ENCODE peak calls at places on chromosomes 4 and X, in nine cellular contexts. One of them, this sample, is unnamed.

GRCh38 chrX:118177708-118178107 is 61.1 kb upstream of the KLHL13 start:
- DNase-seq in renal cortical epithelial cell: peak
- DNase-seq in NCI-H1092: no peak
- DNase-seq in memory B cell: no peak
- DNase-seq in adrenal gland: no peak
- DNase-seq in progenitor cell of endocrine pancreas: no peak
- DNase-seq in astrocyte of the hippocampus: no peak
- DNase-seq in RPMI7951: no peak
- DNase-seq in mesenchymal stem cell: no peak
- DNase-seq in this sample: no peak

GRCh38 chr4:1216076-1216614 is 32.8 kb downstream of the CTBP1 start:
- DNase-seq in memory B cell: no peak
- DNase-seq in adrenal gland: no peak
- DNase-seq in mesenchymal stem cell: no peak
- DNase-seq in astrocyte of the hippocampus: no peak
- DNase-seq in NCI-H1092: no peak
- DNase-seq in RPMI7951: no peak
- DNase-seq in progenitor cell of endocrine pancreas: no peak
- DNase-seq in renal cortical epithelial cell: no peak
- DNase-seq in this sample: no peak

GRCh38 chr4:153409924-153410501 is 56.1 kb upstream of the TMEM131L start:
- DNase-seq in mesenchymal stem cell: no peak
- DNase-seq in RPMI7951: no peak
- DNase-seq in renal cortical epithelial cell: no peak
- DNase-seq in adrenal gland: no peak
- DNase-seq in astrocyte of the hippocampus: peak
- DNase-seq in progenitor cell of endocrine pancreas: no peak
- DNase-seq in memory B cell: no peak
- DNase-seq in NCI-H1092: no peak
- DNase-seq in this sample: no peak

GRCh38 chrX:2635366-2635765 is 55.7 kb upstream of the CD99 start:
- DNase-seq in adrenal gland: no peak
- DNase-seq in mesenchymal stem cell: no peak
- DNase-seq in astrocyte of the hippocampus: peak
- DNase-seq in progenitor cell of endocrine pancreas: no peak
- DNase-seq in memory B cell: no peak
- DNase-seq in NCI-H1092: no peak
- DNase-seq in RPMI7951: no peak
- DNase-seq in renal cortical epithelial cell: no peak
- DNase-seq in this sample: no peak

GRCh38 chr4:107740950-107741701 is 21.1 kb upstream of the PAPSS1 start:
- DNase-seq in adrenal gland: peak
- DNase-seq in NCI-H1092: no peak
- DNase-seq in progenitor cell of endocrine pancreas: no peak
- DNase-seq in memory B cell: no peak
- DNase-seq in RPMI7951: peak
- DNase-seq in mesenchymal stem cell: peak
- DNase-seq in renal cortical epithelial cell: no peak
- DNase-seq in astrocyte of the hippocampus: peak
- DNase-seq in this sample: no peak

GRCh38 chr4:182604161-182604591 is 313.0 kb downstream of the DCTD start:
- DNase-seq in astrocyte of the hippocampus: peak
- DNase-seq in NCI-H1092: peak
- DNase-seq in memory B cell: no peak
- DNase-seq in mesenchymal stem cell: peak
- DNase-seq in RPMI7951: no peak
- DNase-seq in progenitor cell of endocrine pancreas: no peak
- DNase-seq in adrenal gland: no peak
- DNase-seq in renal cortical epithelial cell: no peak
- DNase-seq in this sample: no peak

GRCh38 chrX:150935466-150935865 is 37.0 kb upstream of the CD99L2 start:
- DNase-seq in RPMI7951: peak
- DNase-seq in astrocyte of the hippocampus: peak
- DNase-seq in mesenchymal stem cell: no peak
- DNase-seq in memory B cell: no peak
- DNase-seq in renal cortical epithelial cell: peak
- DNase-seq in adrenal gland: peak
- DNase-seq in NCI-H1092: no peak
- DNase-seq in progenitor cell of endocrine pancreas: no peak
- DNase-seq in this sample: no peak

GRCh38 chr4:173370130-173370476 is 651 bp upstream of the SAP30 start:
- DNase-seq in progenitor cell of endocrine pancreas: no peak
- DNase-seq in NCI-H1092: no peak
- DNase-seq in astrocyte of the hippocampus: no peak
- DNase-seq in adrenal gland: peak
- DNase-seq in RPMI7951: no peak
- DNase-seq in renal cortical epithelial cell: no peak
- DNase-seq in mesenchymal stem cell: no peak
- DNase-seq in memory B cell: no peak
- DNase-seq in this sample: no peak

GRCh38 chr4:175891863-175892262 is 79.8 kb upstream of the GPM6A start:
- DNase-seq in progenitor cell of endocrine pancreas: no peak
- DNase-seq in NCI-H1092: no peak
- DNase-seq in memory B cell: no peak
- DNase-seq in astrocyte of the hippocampus: peak
- DNase-seq in adrenal gland: no peak
- DNase-seq in mesenchymal stem cell: peak
- DNase-seq in renal cortical epithelial cell: peak
- DNase-seq in RPMI7951: no peak
- DNase-seq in this sample: no peak

GRCh38 chr4:97656034-97656720 is 487.1 kb downstream of the STPG2 start:
- DNase-seq in NCI-H1092: no peak
- DNase-seq in progenitor cell of endocrine pancreas: no peak
- DNase-seq in adrenal gland: peak
- DNase-seq in mesenchymal stem cell: peak
- DNase-seq in RPMI7951: peak
- DNase-seq in renal cortical epithelial cell: peak
- DNase-seq in memory B cell: no peak
- DNase-seq in astrocyte of the hippocampus: peak
- DNase-seq in this sample: no peak

GRCh38 chr4:11628093-11628725 is 199.5 kb upstream of the HS3ST1 start:
- DNase-seq in adrenal gland: no peak
- DNase-seq in progenitor cell of endocrine pancreas: no peak
- DNase-seq in memory B cell: no peak
- DNase-seq in NCI-H1092: no peak
- DNase-seq in mesenchymal stem cell: peak
- DNase-seq in astrocyte of the hippocampus: peak
- DNase-seq in renal cortical epithelial cell: peak
- DNase-seq in RPMI7951: no peak
- DNase-seq in this sample: no peak

GRCh38 chr4:80173387-80173786 is 23.9 kb upstream of the PRDM8 start:
- DNase-seq in astrocyte of the hippocampus: peak
- DNase-seq in progenitor cell of endocrine pancreas: no peak
- DNase-seq in renal cortical epithelial cell: peak
- DNase-seq in mesenchymal stem cell: no peak
- DNase-seq in RPMI7951: peak
- DNase-seq in memory B cell: peak
- DNase-seq in NCI-H1092: no peak
- DNase-seq in adrenal gland: no peak
- DNase-seq in this sample: no peak

GRCh38 chr4:164956766-164957643 is 20.5 kb downstream of the TRIM61 start:
- DNase-seq in NCI-H1092: no peak
- DNase-seq in progenitor cell of endocrine pancreas: peak
- DNase-seq in memory B cell: peak
- DNase-seq in adrenal gland: peak
- DNase-seq in astrocyte of the hippocampus: peak
- DNase-seq in renal cortical epithelial cell: peak
- DNase-seq in RPMI7951: peak
- DNase-seq in mesenchymal stem cell: peak
- DNase-seq in this sample: peak

GRCh38 chr4:152434011-152434410 is 101.9 kb downstream of the FBXW7 start:
- DNase-seq in progenitor cell of endocrine pancreas: no peak
- DNase-seq in renal cortical epithelial cell: no peak
- DNase-seq in RPMI7951: no peak
- DNase-seq in memory B cell: no peak
- DNase-seq in NCI-H1092: no peak
- DNase-seq in adrenal gland: no peak
- DNase-seq in mesenchymal stem cell: no peak
- DNase-seq in astrocyte of the hippocampus: no peak
- DNase-seq in this sample: no peak

GRCh38 chr4:153281476-153281875 is 63.0 kb upstream of the MND1 start:
- DNase-seq in progenitor cell of endocrine pancreas: no peak
- DNase-seq in renal cortical epithelial cell: no peak
- DNase-seq in NCI-H1092: no peak
- DNase-seq in mesenchymal stem cell: no peak
- DNase-seq in adrenal gland: no peak
- DNase-seq in RPMI7951: no peak
- DNase-seq in memory B cell: no peak
- DNase-seq in astrocyte of the hippocampus: no peak
- DNase-seq in this sample: no peak

GRCh38 chr4:183400035-183400434 is 44.4 kb upstream of the CDKN2AIP start:
- DNase-seq in RPMI7951: no peak
- DNase-seq in astrocyte of the hippocampus: no peak
- DNase-seq in mesenchymal stem cell: no peak
- DNase-seq in progenitor cell of endocrine pancreas: no peak
- DNase-seq in memory B cell: no peak
- DNase-seq in renal cortical epithelial cell: no peak
- DNase-seq in adrenal gland: no peak
- DNase-seq in NCI-H1092: no peak
- DNase-seq in this sample: no peak

GRCh38 chr4:103374773-103375172 is 176.6 kb upstream of the CENPE start:
- DNase-seq in astrocyte of the hippocampus: no peak
- DNase-seq in RPMI7951: no peak
- DNase-seq in memory B cell: no peak
- DNase-seq in progenitor cell of endocrine pancreas: no peak
- DNase-seq in renal cortical epithelial cell: no peak
- DNase-seq in mesenchymal stem cell: no peak
- DNase-seq in NCI-H1092: no peak
- DNase-seq in adrenal gland: no peak
- DNase-seq in this sample: no peak

GRCh38 chr4:151012836-151013235 is 2.2 kb downstream of the LRBA start:
- DNase-seq in NCI-H1092: no peak
- DNase-seq in astrocyte of the hippocampus: peak
- DNase-seq in adrenal gland: no peak
- DNase-seq in renal cortical epithelial cell: peak
- DNase-seq in RPMI7951: no peak
- DNase-seq in mesenchymal stem cell: no peak
- DNase-seq in progenitor cell of endocrine pancreas: no peak
- DNase-seq in memory B cell: no peak
- DNase-seq in this sample: no peak

GRCh38 chrX:150767475-150768131 is 74.4 kb downstream of the MTMR1 start:
- DNase-seq in adrenal gland: no peak
- DNase-seq in NCI-H1092: no peak
- DNase-seq in memory B cell: no peak
- DNase-seq in renal cortical epithelial cell: peak
- DNase-seq in progenitor cell of endocrine pancreas: no peak
- DNase-seq in RPMI7951: peak
- DNase-seq in astrocyte of the hippocampus: peak
- DNase-seq in mesenchymal stem cell: peak
- DNase-seq in this sample: no peak

GRCh38 chr4:33930497-33930896 is 2313.8 kb downstream of the ARAP2 start:
- DNase-seq in mesenchymal stem cell: no peak
- DNase-seq in progenitor cell of endocrine pancreas: no peak
- DNase-seq in NCI-H1092: no peak
- DNase-seq in renal cortical epithelial cell: no peak
- DNase-seq in adrenal gland: no peak
- DNase-seq in memory B cell: no peak
- DNase-seq in RPMI7951: peak
- DNase-seq in astrocyte of the hippocampus: peak
- DNase-seq in this sample: no peak

GRCh38 chrX:74242050-74242449 is 61.9 kb upstream of the ZCCHC13 start:
- DNase-seq in progenitor cell of endocrine pancreas: no peak
- DNase-seq in adrenal gland: no peak
- DNase-seq in renal cortical epithelial cell: peak
- DNase-seq in mesenchymal stem cell: peak
- DNase-seq in NCI-H1092: no peak
- DNase-seq in astrocyte of the hippocampus: peak
- DNase-seq in RPMI7951: peak
- DNase-seq in memory B cell: no peak
- DNase-seq in this sample: no peak

GRCh38 chr4:170114636-170115035 is 24.9 kb upstream of the AADAT start:
- DNase-seq in astrocyte of the hippocampus: no peak
- DNase-seq in adrenal gland: no peak
- DNase-seq in mesenchymal stem cell: no peak
- DNase-seq in memory B cell: no peak
- DNase-seq in NCI-H1092: no peak
- DNase-seq in RPMI7951: no peak
- DNase-seq in progenitor cell of endocrine pancreas: no peak
- DNase-seq in renal cortical epithelial cell: no peak
- DNase-seq in this sample: no peak

GRCh38 chrX:128106630-128107029 is 54.4 kb upstream of the ACTRT1 start:
- DNase-seq in adrenal gland: no peak
- DNase-seq in RPMI7951: no peak
- DNase-seq in memory B cell: no peak
- DNase-seq in astrocyte of the hippocampus: no peak
- DNase-seq in renal cortical epithelial cell: peak
- DNase-seq in progenitor cell of endocrine pancreas: no peak
- DNase-seq in NCI-H1092: peak
- DNase-seq in mesenchymal stem cell: peak
- DNase-seq in this sample: no peak

GRCh38 chrX:136397001-136397400 is 90.7 kb upstream of the BRS3 start:
- DNase-seq in progenitor cell of endocrine pancreas: no peak
- DNase-seq in astrocyte of the hippocampus: no peak
- DNase-seq in memory B cell: no peak
- DNase-seq in renal cortical epithelial cell: peak
- DNase-seq in adrenal gland: no peak
- DNase-seq in RPMI7951: no peak
- DNase-seq in mesenchymal stem cell: peak
- DNase-seq in NCI-H1092: no peak
- DNase-seq in this sample: no peak

GRCh38 chr4:60611762-60612496 is 588.2 kb upstream of the ADGRL3 start:
- DNase-seq in progenitor cell of endocrine pancreas: no peak
- DNase-seq in renal cortical epithelial cell: no peak
- DNase-seq in memory B cell: no peak
- DNase-seq in astrocyte of the hippocampus: peak
- DNase-seq in adrenal gland: no peak
- DNase-seq in NCI-H1092: no peak
- DNase-seq in RPMI7951: no peak
- DNase-seq in mesenchymal stem cell: no peak
- DNase-seq in this sample: no peak

GRCh38 chr4:176788248-176788647 is 4.5 kb downstream of the VEGFC start:
- DNase-seq in RPMI7951: peak
- DNase-seq in NCI-H1092: no peak
- DNase-seq in renal cortical epithelial cell: no peak
- DNase-seq in astrocyte of the hippocampus: no peak
- DNase-seq in progenitor cell of endocrine pancreas: no peak
- DNase-seq in mesenchymal stem cell: no peak
- DNase-seq in memory B cell: no peak
- DNase-seq in adrenal gland: no peak
- DNase-seq in this sample: no peak

GRCh38 chr4:35124116-35124515 is 1120.2 kb downstream of the ARAP2 start:
- DNase-seq in mesenchymal stem cell: peak
- DNase-seq in memory B cell: no peak
- DNase-seq in adrenal gland: no peak
- DNase-seq in NCI-H1092: no peak
- DNase-seq in astrocyte of the hippocampus: peak
- DNase-seq in progenitor cell of endocrine pancreas: no peak
- DNase-seq in renal cortical epithelial cell: no peak
- DNase-seq in RPMI7951: no peak
- DNase-seq in this sample: no peak

This sample was measured in GM18507.